ENCODE peak calls at places on chromosome 19, in four cellular contexts. One of them, this sample, is unnamed.

GRCh38 chr19:46726551-46726950 is 9.6 kb upstream of the PRKD2 start:
- DNase-seq in sciatic nerve: peak; percentile 55
- DNase-seq in NCI-H1417 treated with DMSO at 0.1 percent for 48 hours: no peak
- DNase-seq in HS-27A: no peak
- DNase-seq in this sample: peak; percentile 55

GRCh38 chr19:10587022-10587838 is at the start of gene AP1M2:
- DNase-seq in sciatic nerve: no peak
- DNase-seq in NCI-H1417 treated with DMSO at 0.1 percent for 48 hours: peak; percentile 15
- DNase-seq in HS-27A: no peak
- DNase-seq in this sample: no peak

GRCh38 chr19:33562636-33563035 is 41.0 kb upstream of the PEPD start:
- DNase-seq in sciatic nerve: peak; percentile 45
- DNase-seq in NCI-H1417 treated with DMSO at 0.1 percent for 48 hours: no peak
- DNase-seq in HS-27A: no peak
- DNase-seq in this sample: peak; percentile 61

GRCh38 chr19:47273313-47274070 is 1.2 kb upstream of the INAFM1 start:
- DNase-seq in sciatic nerve: peak; percentile 96
- DNase-seq in NCI-H1417 treated with DMSO at 0.1 percent for 48 hours: no peak
- DNase-seq in HS-27A: peak; percentile 77
- DNase-seq in this sample: peak; percentile 99

GRCh38 chr19:12464769-12465725 is 19.6 kb downstream of the ZNF709 start:
- DNase-seq in sciatic nerve: no peak
- DNase-seq in NCI-H1417 treated with DMSO at 0.1 percent for 48 hours: no peak
- DNase-seq in HS-27A: no peak
- DNase-seq in this sample: no peak

GRCh38 chr19:41302624-41303351 is 7.2 kb upstream of the CCDC97 start:
- DNase-seq in sciatic nerve: no peak
- DNase-seq in NCI-H1417 treated with DMSO at 0.1 percent for 48 hours: no peak
- DNase-seq in HS-27A: no peak
- DNase-seq in this sample: no peak

GRCh38 chr19:919157-920050 is 2.3 kb downstream of the KISS1R start:
- DNase-seq in sciatic nerve: no peak
- DNase-seq in NCI-H1417 treated with DMSO at 0.1 percent for 48 hours: peak; percentile 32
- DNase-seq in HS-27A: no peak
- DNase-seq in this sample: peak; percentile 87

GRCh38 chr19:4624733-4625362 is 14.5 kb upstream of the TNFAIP8L1 start:
- DNase-seq in sciatic nerve: no peak
- DNase-seq in NCI-H1417 treated with DMSO at 0.1 percent for 48 hours: no peak
- DNase-seq in HS-27A: no peak
- DNase-seq in this sample: no peak

GRCh38 chr19:8163781-8164180 is 14.4 kb upstream of the FBN3 start:
- DNase-seq in sciatic nerve: no peak
- DNase-seq in NCI-H1417 treated with DMSO at 0.1 percent for 48 hours: no peak
- DNase-seq in HS-27A: no peak
- DNase-seq in this sample: no peak

GRCh38 chr19:35087393-35087792 is 28.2 kb upstream of the FXYD3 start:
- DNase-seq in sciatic nerve: no peak
- DNase-seq in NCI-H1417 treated with DMSO at 0.1 percent for 48 hours: no peak
- DNase-seq in HS-27A: no peak
- DNase-seq in this sample: no peak

GRCh38 chr19:10566658-10567410 is 1.0 kb upstream of the KRI1 start:
- DNase-seq in sciatic nerve: no peak
- DNase-seq in NCI-H1417 treated with DMSO at 0.1 percent for 48 hours: no peak
- DNase-seq in HS-27A: no peak
- DNase-seq in this sample: no peak

GRCh38 chr19:48874309-48875135 is 2.3 kb downstream of the PPP1R15A start:
- DNase-seq in sciatic nerve: no peak
- DNase-seq in NCI-H1417 treated with DMSO at 0.1 percent for 48 hours: no peak
- DNase-seq in HS-27A: peak; percentile 70
- DNase-seq in this sample: no peak

GRCh38 chr19:18013621-18014111 is 5.7 kb downstream of the ARRDC2 start:
- DNase-seq in sciatic nerve: no peak
- DNase-seq in NCI-H1417 treated with DMSO at 0.1 percent for 48 hours: no peak
- DNase-seq in HS-27A: no peak
- DNase-seq in this sample: no peak

GRCh38 chr19:7808108-7808507 is 21.9 kb upstream of the EVI5L start:
- DNase-seq in sciatic nerve: no peak
- DNase-seq in NCI-H1417 treated with DMSO at 0.1 percent for 48 hours: no peak
- DNase-seq in HS-27A: no peak
- DNase-seq in this sample: no peak

GRCh38 chr19:5877869-5878268 is 7.5 kb upstream of the FUT5 start:
- DNase-seq in sciatic nerve: no peak
- DNase-seq in NCI-H1417 treated with DMSO at 0.1 percent for 48 hours: no peak
- DNase-seq in HS-27A: no peak
- DNase-seq in this sample: no peak

GRCh38 chr19:35019144-35019543 is 11.1 kb upstream of the SCN1B start:
- DNase-seq in sciatic nerve: no peak
- DNase-seq in NCI-H1417 treated with DMSO at 0.1 percent for 48 hours: no peak
- DNase-seq in HS-27A: no peak
- DNase-seq in this sample: no peak

This sample was measured in chondrocyte.